ENCODE peak calls at places on chromosomes 7 and 10, in seven cellular contexts. R, U, Y, A, G, O and H are unnamed samples.

GRCh38 chr10:89633484-89633883 is 11.6 kb downstream of the PANK1 start:
- DNase-seq in R (no peak), U (no peak), Y (no peak), A (no peak), G (peak), O (no peak), H (no peak)

GRCh38 chr10:127854769-127855583 is 37.8 kb downstream of the CLRN3 start:
- DNase-seq in R (peak), U (no peak), Y (no peak), A (no peak), G (no peak), O (no peak), H (no peak)

GRCh38 chr7:100799037-100799896 is 28.1 kb downstream of the EPHB4 start:
- DNase-seq in R (peak), U (peak), Y (peak), A (peak), G (peak), O (peak), H (no peak)

GRCh38 chr10:6456067-6456466 is 124.0 kb downstream of the PRKCQ start:
- DNase-seq in R (no peak), U (no peak), Y (no peak), A (no peak), G (no peak), O (no peak), H (no peak)

GRCh38 chr7:46993396-46993795 is 588.5 kb downstream of the TNS3 start:
- DNase-seq in R (no peak), U (no peak), Y (no peak), A (no peak), G (peak), O (no peak), H (no peak)

GRCh38 chr10:125060851-125061556 is 99.4 kb downstream of the CTBP2 start:
- DNase-seq in R (no peak), U (peak), Y (peak), A (peak), G (peak), O (peak), H (peak)

GRCh38 chr7:105782391-105783063 is 93.9 kb downstream of the ATXN7L1 start:
- DNase-seq in R (no peak), U (no peak), Y (no peak), A (no peak), G (peak), O (no peak), H (no peak)

GRCh38 chr7:43902542-43903054 is 3.8 kb downstream of the URGCP start:
- DNase-seq in R (no peak), U (no peak), Y (no peak), A (no peak), G (peak), O (no peak), H (no peak)

DNA sequence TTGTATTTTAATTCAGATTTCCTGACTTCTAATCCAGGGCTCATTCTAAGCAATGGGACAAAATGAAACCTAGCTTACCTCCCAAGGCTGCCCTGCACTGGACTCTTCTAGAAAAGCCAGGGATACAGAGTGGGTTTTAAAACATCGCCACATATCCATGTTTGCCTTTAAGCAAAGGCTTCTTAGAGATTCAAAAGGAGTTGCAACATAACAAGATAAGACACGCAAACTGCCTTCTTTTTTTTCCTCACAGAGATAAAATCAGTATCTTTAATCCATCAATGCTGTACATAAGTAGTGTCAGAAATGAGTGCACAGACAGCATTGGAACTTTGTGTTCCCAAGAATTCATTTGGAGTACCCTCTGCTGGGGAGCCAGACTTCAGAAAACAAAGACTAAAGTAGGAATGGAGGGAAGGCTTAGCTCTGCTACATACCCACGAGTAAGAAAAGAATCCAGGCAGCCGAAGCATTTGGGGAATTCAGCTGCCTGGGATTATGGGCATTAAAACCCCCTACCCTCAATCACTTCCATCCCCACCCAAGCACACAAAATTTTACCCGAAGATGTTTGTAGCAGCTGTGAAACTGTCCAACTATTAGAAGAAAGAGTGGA is 427.8 kb downstream of the ARL4A start:
- DNase-seq in R (no peak), U (no peak), Y (no peak), A (no peak), G (peak), O (no peak), H (no peak)
- TF ChIP-seq CTCF in R (no peak), U (no peak), Y (no peak), A (no peak), G (peak), O (no peak), H (no peak)

GRCh38 chr10:23359692-23360380 is 15.2 kb upstream of the C10orf67 start:
- DNase-seq in R (no peak), U (no peak), Y (no peak), A (no peak), G (peak), O (no peak), H (no peak)

GRCh38 chr10:23361665-23362064 is 17.1 kb upstream of the C10orf67 start:
- DNase-seq in R (no peak), U (no peak), Y (no peak), A (no peak), G (no peak), O (no peak), H (no peak)

GRCh38 chr10:23362069-23362830 is 17.7 kb upstream of the C10orf67 start:
- DNase-seq in R (no peak), U (no peak), Y (no peak), A (no peak), G (no peak), O (no peak), H (no peak)

GRCh38 chr10:23354630-23355343 is 10.2 kb upstream of the C10orf67 start:
- DNase-seq in R (no peak), U (no peak), Y (no peak), A (no peak), G (no peak), O (no peak), H (no peak)

GRCh38 chr10:23358357-23358756 is 13.8 kb upstream of the C10orf67 start:
- DNase-seq in R (no peak), U (no peak), Y (no peak), A (no peak), G (no peak), O (no peak), H (no peak)
- TF ChIP-seq CTCF in R (no peak), U (peak), Y (no peak), A (no peak), G (no peak), O (peak), H (no peak)

DNA sequence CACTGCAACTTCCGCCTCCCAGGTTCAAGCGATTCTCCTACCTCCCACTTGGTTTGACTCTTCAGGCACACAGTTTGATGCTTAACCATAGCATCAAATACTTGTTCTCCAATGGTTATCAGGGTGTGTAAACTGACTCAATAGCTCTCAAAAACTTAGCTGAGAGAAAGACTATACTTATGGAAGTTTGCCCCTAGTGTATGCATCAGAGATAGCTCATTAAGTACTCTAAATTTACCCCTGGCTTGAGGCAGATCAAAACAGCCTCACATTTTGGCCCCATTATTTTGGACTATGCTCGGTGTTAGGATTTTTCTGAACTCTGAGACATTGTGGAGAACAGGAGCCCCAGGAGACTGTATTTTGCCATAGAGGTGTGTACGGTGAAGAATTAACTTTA is 40.8 kb upstream of the SLC35B4 start:
- DNase-seq in R (no peak), U (no peak), Y (no peak), A (no peak), G (no peak), O (no peak), H (no peak)
- TF ChIP-seq CTCF in R (peak), U (no peak), Y (no peak), A (no peak), G (no peak), O (no peak), H (no peak)

GRCh38 chr7:16626388-16626787 is 19.2 kb downstream of the ANKMY2 start:
- DNase-seq in R (no peak), U (no peak), Y (no peak), A (no peak), G (no peak), O (no peak), H (no peak)

GRCh38 chr7:16630654-16631053 is 14.9 kb downstream of the ANKMY2 start:
- DNase-seq in R (no peak), U (no peak), Y (no peak), A (no peak), G (no peak), O (no peak), H (no peak)

GRCh38 chr7:16627236-16627635 is 18.3 kb downstream of the ANKMY2 start:
- DNase-seq in R (no peak), U (no peak), Y (no peak), A (no peak), G (no peak), O (no peak), H (no peak)
- TF ChIP-seq CTCF in R (no peak), U (no peak), Y (no peak), A (no peak), G (no peak), O (no peak), H (no peak)